ENCODE peak calls at places on chromosome 20, in five cellular contexts. One of them, this sample, is unnamed.
A peak's percentile ranks its signal among the peaks of the same experiment; 100 is the strongest.

GRCh38 chr20:47050996-47051395 is 156.4 kb downstream of the EYA2 start:
- DNase-seq in left ventricle myocardium inferior: no peak
- DNase-seq in ovary: no peak
- DNase-seq in ascending aorta: no peak
- DNase-seq in small intestine: no peak
- DNase-seq in this sample: no peak

GRCh38 chr20:8427419-8428065 is 295.5 kb downstream of the PLCB1 start:
- DNase-seq in left ventricle myocardium inferior: no peak
- DNase-seq in ovary: no peak
- DNase-seq in small intestine: no peak
- DNase-seq in ascending aorta: no peak
- DNase-seq in this sample: no peak

GRCh38 chr20:37131486-37131885 is 35.7 kb upstream of the RBL1 start:
- DNase-seq in ovary: no peak
- DNase-seq in left ventricle myocardium inferior: no peak
- DNase-seq in small intestine: no peak
- DNase-seq in ascending aorta: no peak
- DNase-seq in this sample: no peak

GRCh38 chr20:31712564-31713311 is 9.9 kb downstream of the BCL2L1 start:
- DNase-seq in ovary: no peak
- DNase-seq in ascending aorta: peak; percentile 87
- DNase-seq in small intestine: peak; percentile 83
- DNase-seq in left ventricle myocardium inferior: peak; percentile 87
- DNase-seq in this sample: peak; percentile 87

GRCh38 chr20:39146394-39146793 is 184.2 kb downstream of the DHX35 start:
- DNase-seq in ovary: no peak
- DNase-seq in small intestine: no peak
- DNase-seq in left ventricle myocardium inferior: no peak
- DNase-seq in ascending aorta: no peak
- DNase-seq in this sample: no peak

GRCh38 chr20:21640556-21640955 is 64.9 kb upstream of the PAX1 start:
- DNase-seq in ascending aorta: no peak
- DNase-seq in left ventricle myocardium inferior: no peak
- DNase-seq in ovary: no peak
- DNase-seq in small intestine: no peak
- DNase-seq in this sample: no peak

GRCh38 chr20:13694420-13695150 is 55.9 kb upstream of the TASP1 start:
- DNase-seq in ascending aorta: no peak
- DNase-seq in ovary: no peak
- DNase-seq in left ventricle myocardium inferior: no peak
- DNase-seq in small intestine: no peak
- DNase-seq in this sample: no peak

GRCh38 chr20:3276400-3277015 is 37.5 kb upstream of the SLC4A11 start:
- DNase-seq in left ventricle myocardium inferior: no peak
- DNase-seq in small intestine: peak; percentile 36
- DNase-seq in ovary: no peak
- DNase-seq in ascending aorta: no peak
- DNase-seq in this sample: no peak

GRCh38 chr20:51760905-51761544 is 7.2 kb downstream of the ATP9A start:
- DNase-seq in ovary: no peak
- DNase-seq in ascending aorta: no peak
- DNase-seq in left ventricle myocardium inferior: no peak
- DNase-seq in small intestine: peak; percentile 57
- DNase-seq in this sample: no peak

GRCh38 chr20:51198876-51199523 is 176.1 kb upstream of the KCNG1 start:
- DNase-seq in left ventricle myocardium inferior: no peak
- DNase-seq in small intestine: no peak
- DNase-seq in ovary: peak; percentile 71
- DNase-seq in ascending aorta: no peak
- DNase-seq in this sample: no peak

GRCh38 chr20:58921564-58921963 is 59.5 kb upstream of the NELFCD start:
- DNase-seq in ascending aorta: no peak
- DNase-seq in ovary: no peak
- DNase-seq in left ventricle myocardium inferior: no peak
- DNase-seq in small intestine: no peak
- DNase-seq in this sample: no peak

GRCh38 chr20:1336699-1337387 is 7.9 kb upstream of the SDCBP2 start:
- DNase-seq in small intestine: peak; percentile 40
- DNase-seq in left ventricle myocardium inferior: peak; percentile 84
- DNase-seq in ascending aorta: no peak
- DNase-seq in ovary: peak; percentile 63
- DNase-seq in this sample: peak; percentile 87

GRCh38 chr20:56388882-56389281 is 3.1 kb downstream of the AURKA start:
- DNase-seq in left ventricle myocardium inferior: no peak
- DNase-seq in ascending aorta: no peak
- DNase-seq in ovary: no peak
- DNase-seq in small intestine: no peak
- DNase-seq in this sample: no peak

GRCh38 chr20:11919046-11919445 is 1.4 kb downstream of the BTBD3 start:
- DNase-seq in small intestine: no peak
- DNase-seq in left ventricle myocardium inferior: peak; percentile 38
- DNase-seq in ascending aorta: no peak
- DNase-seq in ovary: no peak
- DNase-seq in this sample: peak; percentile 56

GRCh38 chr20:43545837-43546578 is 12.8 kb upstream of the SGK2 start:
- DNase-seq in ovary: no peak
- DNase-seq in ascending aorta: no peak
- DNase-seq in left ventricle myocardium inferior: no peak
- DNase-seq in small intestine: no peak
- DNase-seq in this sample: no peak

GRCh38 chr20:57080796-57081195 is 185.6 kb downstream of the BMP7 start:
- DNase-seq in ascending aorta: no peak
- DNase-seq in small intestine: no peak
- DNase-seq in left ventricle myocardium inferior: no peak
- DNase-seq in ovary: no peak
- DNase-seq in this sample: no peak

GRCh38 chr20:57048027-57048869 is 218.2 kb downstream of the BMP7 start:
- DNase-seq in ovary: no peak
- DNase-seq in left ventricle myocardium inferior: no peak
- DNase-seq in ascending aorta: no peak
- DNase-seq in small intestine: peak; percentile 42
- DNase-seq in this sample: peak; percentile 42

GRCh38 chr20:50493881-50494253 is 16.3 kb upstream of the PTPN1 start:
- DNase-seq in ascending aorta: no peak
- DNase-seq in small intestine: no peak
- DNase-seq in ovary: no peak
- DNase-seq in left ventricle myocardium inferior: no peak
- DNase-seq in this sample: no peak

GRCh38 chr20:57076202-57076651 is 190.2 kb downstream of the BMP7 start:
- DNase-seq in left ventricle myocardium inferior: no peak
- DNase-seq in small intestine: no peak
- DNase-seq in ovary: no peak
- DNase-seq in ascending aorta: no peak
- DNase-seq in this sample: no peak

GRCh38 chr20:4014031-4014474 is 1.3 kb downstream of the RNF24 start:
- DNase-seq in ovary: no peak
- DNase-seq in ascending aorta: no peak
- DNase-seq in small intestine: peak; percentile 87
- DNase-seq in left ventricle myocardium inferior: no peak
- DNase-seq in this sample: no peak

GRCh38 chr20:4985658-4986057 is 15.7 kb downstream of the SLC23A2 start:
- DNase-seq in left ventricle myocardium inferior: no peak
- DNase-seq in ovary: no peak
- DNase-seq in ascending aorta: no peak
- DNase-seq in small intestine: no peak
- DNase-seq in this sample: no peak

GRCh38 chr20:8932192-8933150 is 136.4 kb upstream of the PLCB4 start:
- DNase-seq in ovary: no peak
- DNase-seq in small intestine: no peak
- DNase-seq in left ventricle myocardium inferior: no peak
- DNase-seq in ascending aorta: no peak
- DNase-seq in this sample: no peak

GRCh38 chr20:16672299-16672698 is 57.5 kb upstream of the SNRPB2 start:
- DNase-seq in left ventricle myocardium inferior: no peak
- DNase-seq in ovary: no peak
- DNase-seq in small intestine: no peak
- DNase-seq in ascending aorta: no peak
- DNase-seq in this sample: no peak

GRCh38 chr20:21529863-21530262 is 16.0 kb upstream of the NKX2-2 start:
- DNase-seq in left ventricle myocardium inferior: no peak
- DNase-seq in small intestine: no peak
- DNase-seq in ascending aorta: no peak
- DNase-seq in ovary: no peak
- DNase-seq in this sample: no peak

GRCh38 chr20:5041433-5041832 is 40.1 kb upstream of the SLC23A2 start:
- DNase-seq in left ventricle myocardium inferior: no peak
- DNase-seq in small intestine: no peak
- DNase-seq in ovary: no peak
- DNase-seq in ascending aorta: no peak
- DNase-seq in this sample: no peak

GRCh38 chr20:38315290-38315966 is 11.5 kb downstream of the BPI start:
- DNase-seq in left ventricle myocardium inferior: no peak
- DNase-seq in ovary: peak; percentile 36
- DNase-seq in ascending aorta: no peak
- DNase-seq in small intestine: no peak
- DNase-seq in this sample: peak; percentile 67

GRCh38 chr20:25071722-25072121 is 10.2 kb downstream of the VSX1 start:
- DNase-seq in small intestine: no peak
- DNase-seq in left ventricle myocardium inferior: no peak
- DNase-seq in ascending aorta: no peak
- DNase-seq in ovary: no peak
- DNase-seq in this sample: no peak

GRCh38 chr20:38604873-38605303 is 3.3 kb downstream of the ARHGAP40 start:
- DNase-seq in small intestine: no peak
- DNase-seq in left ventricle myocardium inferior: no peak
- DNase-seq in ovary: no peak
- DNase-seq in ascending aorta: no peak
- DNase-seq in this sample: no peak

GRCh38 chr20:380763-381580 is 412 bp downstream of the TRIB3 start:
- DNase-seq in ovary: peak; percentile 43
- DNase-seq in left ventricle myocardium inferior: peak; percentile 41
- DNase-seq in small intestine: peak; percentile 18
- DNase-seq in ascending aorta: no peak
- DNase-seq in this sample: peak; percentile 60

GRCh38 chr20:19903168-19903676 is 113.9 kb upstream of the NAA20 start:
- DNase-seq in ovary: peak; percentile 42
- DNase-seq in small intestine: no peak
- DNase-seq in ascending aorta: no peak
- DNase-seq in left ventricle myocardium inferior: no peak
- DNase-seq in this sample: peak; percentile 65

DNA sequence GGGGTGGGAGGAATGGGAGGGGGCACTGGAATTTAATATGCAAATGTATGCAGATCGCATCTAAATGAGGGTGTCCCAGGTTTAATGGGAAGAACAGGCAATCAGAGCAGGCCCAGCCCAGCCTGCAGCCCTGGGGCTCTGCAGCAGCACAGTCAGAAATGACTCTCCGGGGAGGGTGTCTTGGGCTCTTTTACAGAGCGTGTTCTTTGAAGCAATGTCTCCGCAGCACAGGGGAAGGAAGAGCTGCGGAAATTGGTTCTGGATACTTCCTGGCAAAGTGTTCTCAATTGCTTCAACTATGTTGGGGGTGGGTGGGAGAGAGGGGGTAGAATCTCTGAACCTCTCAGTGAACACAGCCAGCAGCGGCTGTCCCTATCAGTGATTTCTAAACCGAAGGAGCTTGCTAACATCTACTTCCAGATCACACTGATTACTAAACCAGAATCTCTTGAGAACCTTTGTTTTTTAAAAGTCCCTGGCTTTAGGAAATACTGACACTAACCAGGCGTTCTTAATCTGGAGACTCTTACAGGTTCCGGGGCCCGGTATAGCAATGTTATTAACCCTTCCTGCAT is 8.1 kb upstream of the MMP9 start:
- DNase-seq in ovary: no peak
- DNase-seq in ascending aorta: no peak
- DNase-seq in left ventricle myocardium inferior: no peak
- DNase-seq in small intestine: no peak
- DNase-seq in this sample: no peak
- H3K4me3 ChIP-seq in ovary: no peak overlapping the region
- H3K4me3 ChIP-seq in ascending aorta: no peak overlapping the region
- H3K4me3 ChIP-seq in left ventricle myocardium inferior: no peak overlapping the region
- H3K4me3 ChIP-seq in small intestine: no peak overlapping the region
- H3K4me3 ChIP-seq in this sample: no peak overlapping the region

GRCh38 chr20:54153847-54154246 is 19.9 kb downstream of the CYP24A1 start:
- DNase-seq in ascending aorta: no peak
- DNase-seq in ovary: no peak
- DNase-seq in small intestine: no peak
- DNase-seq in left ventricle myocardium inferior: no peak
- DNase-seq in this sample: no peak

GRCh38 chr20:54156522-54156921 is 17.3 kb downstream of the CYP24A1 start:
- DNase-seq in left ventricle myocardium inferior: no peak
- DNase-seq in ascending aorta: no peak
- DNase-seq in ovary: no peak
- DNase-seq in small intestine: no peak
- DNase-seq in this sample: no peak

GRCh38 chr20:54154439-54154838 is 19.3 kb downstream of the CYP24A1 start:
- DNase-seq in ascending aorta: no peak
- DNase-seq in left ventricle myocardium inferior: no peak
- DNase-seq in small intestine: no peak
- DNase-seq in ovary: no peak
- DNase-seq in this sample: no peak

GRCh38 chr20:54156981-54157835 is 16.6 kb downstream of the CYP24A1 start:
- DNase-seq in small intestine: no peak
- DNase-seq in left ventricle myocardium inferior: no peak
- DNase-seq in ascending aorta: no peak
- DNase-seq in ovary: no peak
- DNase-seq in this sample: no peak

GRCh38 chr20:54155736-54156317 is 18.0 kb downstream of the CYP24A1 start:
- DNase-seq in ovary: no peak
- DNase-seq in ascending aorta: no peak
- DNase-seq in small intestine: no peak
- DNase-seq in left ventricle myocardium inferior: no peak
- DNase-seq in this sample: no peak
- H3K27me3 ChIP-seq in ovary: no peaks in the 10 kb centered on the region
- H3K27me3 ChIP-seq in ascending aorta: no peaks in the 10 kb centered on the region
- H3K27me3 ChIP-seq in small intestine: no peaks in the 10 kb centered on the region
- H3K27me3 ChIP-seq in left ventricle myocardium inferior: peaks cover 47% of the 10 kb centered on the region
- H3K27me3 ChIP-seq in this sample: no peaks in the 10 kb centered on the region

GRCh38 chr20:35729283-35729807 is 12.7 kb downstream of the RBM39 start:
- DNase-seq in ovary: no peak
- DNase-seq in left ventricle myocardium inferior: no peak
- DNase-seq in ascending aorta: no peak
- DNase-seq in small intestine: no peak
- DNase-seq in this sample: no peak

GRCh38 chr20:35730583-35731468 is 11.2 kb downstream of the RBM39 start:
- DNase-seq in left ventricle myocardium inferior: no peak
- DNase-seq in ovary: no peak
- DNase-seq in small intestine: no peak
- DNase-seq in ascending aorta: no peak
- DNase-seq in this sample: no peak

GRCh38 chr20:35724321-35725230 is 17.5 kb downstream of the RBM39 start:
- DNase-seq in ascending aorta: no peak
- DNase-seq in left ventricle myocardium inferior: no peak
- DNase-seq in small intestine: no peak
- DNase-seq in ovary: no peak
- DNase-seq in this sample: no peak

GRCh38 chr20:35729836-35730582 is 12.1 kb downstream of the RBM39 start:
- DNase-seq in small intestine: no peak
- DNase-seq in ascending aorta: no peak
- DNase-seq in left ventricle myocardium inferior: no peak
- DNase-seq in ovary: no peak
- DNase-seq in this sample: no peak

GRCh38 chr20:35726759-35727711 is 15.0 kb downstream of the RBM39 start:
- DNase-seq in ascending aorta: no peak
- DNase-seq in left ventricle myocardium inferior: no peak
- DNase-seq in ovary: no peak
- DNase-seq in small intestine: no peak
- DNase-seq in this sample: no peak
- H3K4me1 ChIP-seq in ascending aorta: peaks cover 26% of the 10 kb centered on the region
- H3K4me1 ChIP-seq in left ventricle myocardium inferior: peaks cover 62% of the 10 kb centered on the region
- H3K4me1 ChIP-seq in ovary: peaks cover 3% of the 10 kb centered on the region
- H3K4me1 ChIP-seq in small intestine: no peaks in the 10 kb centered on the region
- H3K4me1 ChIP-seq in this sample: no peaks in the 10 kb centered on the region

GRCh38 chr20:63802469-63803240 is 28.4 kb downstream of the ZBTB46 start:
- DNase-seq in ovary: no peak
- DNase-seq in small intestine: no peak
- DNase-seq in ascending aorta: no peak
- DNase-seq in left ventricle myocardium inferior: no peak
- DNase-seq in this sample: peak; percentile 38
- H3K4me3 ChIP-seq in ovary: no peak overlapping the region
- H3K4me3 ChIP-seq in small intestine: no peak overlapping the region
- H3K4me3 ChIP-seq in ascending aorta: no peak overlapping the region
- H3K4me3 ChIP-seq in left ventricle myocardium inferior: no peak overlapping the region
- H3K4me3 ChIP-seq in this sample: no peak overlapping the region

This sample was measured in right cardiac atrium.